ENCODE peak calls at places on chromosomes 11 and 22, in four cellular contexts. One of them, this sample, is unnamed. For H3K4me1, the result is how much of the 10 kb centered on the place peaks cover.

GRCh38 chr11:15660496-15660895 is 545.8 kb downstream of the INSC start:
- DNase-seq in thyroid gland: no peak
- DNase-seq in transverse colon: no peak
- DNase-seq in endothelial cell of umbilical vein: no peak
- DNase-seq in this sample: no peak

GRCh38 chr22:20254975-20255946 is 12.9 kb downstream of the RTN4R start:
- DNase-seq in endothelial cell of umbilical vein: no peak
- DNase-seq in thyroid gland: no peak
- DNase-seq in transverse colon: no peak
- DNase-seq in this sample: no peak

GRCh38 chr11:61697093-61697492 is 16.9 kb downstream of the DAGLA start:
- DNase-seq in endothelial cell of umbilical vein: no peak
- DNase-seq in thyroid gland: no peak
- DNase-seq in transverse colon: no peak
- DNase-seq in this sample: peak

GRCh38 chr11:74418509-74418895 is 20.3 kb upstream of the PGM2L1 start:
- DNase-seq in thyroid gland: no peak
- DNase-seq in transverse colon: no peak
- DNase-seq in endothelial cell of umbilical vein: peak
- DNase-seq in this sample: no peak

GRCh38 chr22:33722817-33723216 is 197.5 kb downstream of the LARGE1 start:
- DNase-seq in thyroid gland: no peak
- DNase-seq in transverse colon: no peak
- DNase-seq in endothelial cell of umbilical vein: no peak
- DNase-seq in this sample: no peak

GRCh38 chr11:117256573-117256972 is 24.1 kb downstream of the RNF214 start:
- DNase-seq in thyroid gland: no peak
- DNase-seq in transverse colon: no peak
- DNase-seq in endothelial cell of umbilical vein: no peak
- DNase-seq in this sample: no peak

GRCh38 chr11:117663389-117663788 is 133.6 kb downstream of the DSCAML1 start:
- DNase-seq in thyroid gland: peak
- DNase-seq in endothelial cell of umbilical vein: no peak
- DNase-seq in transverse colon: no peak
- DNase-seq in this sample: no peak

GRCh38 chr22:24969588-24970301 is 17.2 kb downstream of the KIAA1671 start:
- DNase-seq in thyroid gland: peak
- DNase-seq in transverse colon: peak
- DNase-seq in endothelial cell of umbilical vein: peak
- DNase-seq in this sample: no peak

GRCh38 chr22:35687461-35687860 is 30.2 kb upstream of the APOL5 start:
- DNase-seq in endothelial cell of umbilical vein: no peak
- DNase-seq in thyroid gland: no peak
- DNase-seq in transverse colon: no peak
- DNase-seq in this sample: no peak

GRCh38 chr11:33696411-33696810 is 4.2 kb downstream of the C11orf91 start:
- DNase-seq in transverse colon: no peak
- DNase-seq in endothelial cell of umbilical vein: no peak
- DNase-seq in thyroid gland: no peak
- DNase-seq in this sample: peak

GRCh38 chr22:45785458-45785857 is 113.8 kb downstream of the ATXN10 start:
- DNase-seq in endothelial cell of umbilical vein: no peak
- DNase-seq in transverse colon: no peak
- DNase-seq in thyroid gland: no peak
- DNase-seq in this sample: no peak

DNA sequence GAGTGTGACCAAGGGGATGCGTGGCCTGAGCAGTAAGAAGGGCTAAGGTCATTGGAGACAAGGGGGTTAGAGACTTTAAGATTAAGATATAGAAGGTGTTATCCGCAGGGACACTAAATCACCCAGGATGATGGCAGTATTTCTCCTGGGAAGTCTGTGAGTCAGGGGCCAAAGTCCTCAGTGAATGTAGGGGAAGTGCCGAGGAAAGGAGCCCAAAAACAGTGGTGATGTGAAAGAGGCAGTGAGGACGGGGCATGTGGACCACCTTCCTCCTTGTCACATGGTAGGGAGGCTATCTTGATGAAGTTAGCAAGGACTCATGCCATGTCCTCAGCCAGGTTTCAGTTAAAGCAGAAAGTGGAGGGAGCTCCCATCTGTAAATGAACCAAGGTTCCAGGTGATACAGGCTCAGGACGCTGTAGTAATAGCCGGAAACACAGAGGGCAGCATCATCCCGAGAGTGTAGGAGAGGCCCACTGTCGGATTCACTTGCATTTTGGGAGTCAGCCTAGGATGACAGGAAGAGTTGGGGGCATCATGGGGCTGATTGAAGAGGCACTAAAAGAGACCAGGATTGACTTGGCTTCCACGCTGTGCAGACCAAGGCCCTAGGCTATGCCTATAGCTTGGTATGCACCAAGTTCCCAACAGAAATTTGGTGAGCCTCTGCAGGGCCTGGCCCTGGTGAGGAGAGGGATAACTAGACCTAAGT is 33.5 kb downstream of the WEE1 start:
- DNase-seq in endothelial cell of umbilical vein: no peak
- DNase-seq in thyroid gland: no peak
- DNase-seq in transverse colon: no peak
- DNase-seq in this sample: no peak
- TF ChIP-seq CTCF in endothelial cell of umbilical vein: no peak
- TF ChIP-seq CTCF in thyroid gland: no peak
- TF ChIP-seq CTCF in transverse colon: no peak
- TF ChIP-seq CTCF in this sample: no peak

DNA sequence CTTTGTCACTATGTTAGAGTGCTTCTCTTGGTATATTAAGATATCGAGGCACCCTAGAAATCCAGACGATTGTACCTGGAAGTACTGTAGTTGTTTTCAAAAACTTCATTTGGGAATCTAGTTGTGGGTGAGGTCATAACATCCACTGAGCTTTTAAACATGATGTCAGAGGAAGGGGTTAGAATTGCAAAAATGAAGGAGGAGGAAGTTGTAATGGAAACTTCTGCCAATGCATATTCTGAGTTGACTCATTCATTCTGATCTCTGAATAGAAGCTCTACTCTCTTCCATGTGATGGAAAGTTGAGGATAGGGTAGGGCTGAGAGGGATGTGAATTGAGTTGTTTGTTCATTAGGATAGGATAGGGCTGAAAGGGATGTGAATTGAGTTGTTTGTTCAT is 7.7 kb downstream of the CD44 start:
- DNase-seq in endothelial cell of umbilical vein: no peak
- DNase-seq in transverse colon: no peak
- DNase-seq in thyroid gland: no peak
- DNase-seq in this sample: no peak
- H3K4me1 ChIP-seq in endothelial cell of umbilical vein: under half
- H3K4me1 ChIP-seq in transverse colon: under half
- H3K4me1 ChIP-seq in thyroid gland: half or more
- H3K4me1 ChIP-seq in this sample: under half

GRCh38 chr11:64710418-64711137 is 12.4 kb downstream of the NRXN2 start:
- DNase-seq in transverse colon: no peak
- DNase-seq in endothelial cell of umbilical vein: no peak
- DNase-seq in thyroid gland: no peak
- DNase-seq in this sample: no peak
- TF ChIP-seq CTCF in transverse colon: no peak
- TF ChIP-seq CTCF in endothelial cell of umbilical vein: no peak
- TF ChIP-seq CTCF in thyroid gland: no peak
- TF ChIP-seq CTCF in this sample: no peak

DNA sequence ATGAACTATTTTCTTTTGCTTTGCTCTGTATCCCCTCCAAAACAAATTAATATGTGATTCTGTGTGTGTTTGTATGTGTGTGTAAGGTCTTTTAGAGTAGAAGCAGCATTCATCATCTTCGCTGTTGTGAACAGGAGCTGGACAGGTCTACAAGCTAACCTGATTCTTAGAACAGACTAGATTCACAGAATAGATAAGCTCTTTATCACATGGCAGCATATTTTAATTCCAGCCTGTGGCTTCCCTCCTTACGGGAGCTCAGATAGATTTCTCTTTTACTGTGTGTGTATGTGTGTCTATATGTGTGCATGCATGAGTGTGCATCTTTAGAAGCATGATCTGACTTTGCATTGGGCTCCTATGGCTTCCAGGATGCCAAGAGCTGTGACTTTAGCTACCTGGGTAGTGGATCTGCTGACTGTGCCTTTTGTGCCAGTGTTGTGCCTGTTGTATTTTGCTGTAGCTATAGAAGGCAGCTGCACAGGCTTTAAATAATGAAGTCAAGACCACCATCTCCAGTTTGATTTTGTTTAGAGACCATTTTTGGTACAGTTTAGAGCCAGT is 44.2 kb downstream of the ZNRF3 start:
- DNase-seq in transverse colon: no peak
- DNase-seq in endothelial cell of umbilical vein: no peak
- DNase-seq in thyroid gland: no peak
- DNase-seq in this sample: no peak
- H3K4me1 ChIP-seq in transverse colon: under half
- H3K4me1 ChIP-seq in endothelial cell of umbilical vein: under half
- H3K4me1 ChIP-seq in thyroid gland: half or more
- H3K4me1 ChIP-seq in this sample: under half

GRCh38 chr11:3982431-3982830 is 112.2 kb upstream of the RRM1 start:
- DNase-seq in thyroid gland: no peak
- DNase-seq in transverse colon: no peak
- DNase-seq in endothelial cell of umbilical vein: no peak
- DNase-seq in this sample: no peak

GRCh38 chr11:3983101-3983500 is 111.5 kb upstream of the RRM1 start:
- DNase-seq in endothelial cell of umbilical vein: no peak
- DNase-seq in thyroid gland: no peak
- DNase-seq in transverse colon: no peak
- DNase-seq in this sample: no peak

GRCh38 chr11:3981084-3981633 is 113.4 kb upstream of the RRM1 start:
- DNase-seq in endothelial cell of umbilical vein: no peak
- DNase-seq in thyroid gland: no peak
- DNase-seq in transverse colon: no peak
- DNase-seq in this sample: no peak

GRCh38 chr11:3986301-3986700 is 108.3 kb upstream of the RRM1 start:
- DNase-seq in endothelial cell of umbilical vein: no peak
- DNase-seq in transverse colon: no peak
- DNase-seq in thyroid gland: no peak
- DNase-seq in this sample: no peak

GRCh38 chr11:3984896-3985295 is 109.7 kb upstream of the RRM1 start:
- DNase-seq in transverse colon: no peak
- DNase-seq in endothelial cell of umbilical vein: peak
- DNase-seq in thyroid gland: no peak
- DNase-seq in this sample: no peak
- TF ChIP-seq CTCF in transverse colon: no peak
- TF ChIP-seq CTCF in endothelial cell of umbilical vein: no peak
- TF ChIP-seq CTCF in thyroid gland: no peak
- TF ChIP-seq CTCF in this sample: no peak

DNA sequence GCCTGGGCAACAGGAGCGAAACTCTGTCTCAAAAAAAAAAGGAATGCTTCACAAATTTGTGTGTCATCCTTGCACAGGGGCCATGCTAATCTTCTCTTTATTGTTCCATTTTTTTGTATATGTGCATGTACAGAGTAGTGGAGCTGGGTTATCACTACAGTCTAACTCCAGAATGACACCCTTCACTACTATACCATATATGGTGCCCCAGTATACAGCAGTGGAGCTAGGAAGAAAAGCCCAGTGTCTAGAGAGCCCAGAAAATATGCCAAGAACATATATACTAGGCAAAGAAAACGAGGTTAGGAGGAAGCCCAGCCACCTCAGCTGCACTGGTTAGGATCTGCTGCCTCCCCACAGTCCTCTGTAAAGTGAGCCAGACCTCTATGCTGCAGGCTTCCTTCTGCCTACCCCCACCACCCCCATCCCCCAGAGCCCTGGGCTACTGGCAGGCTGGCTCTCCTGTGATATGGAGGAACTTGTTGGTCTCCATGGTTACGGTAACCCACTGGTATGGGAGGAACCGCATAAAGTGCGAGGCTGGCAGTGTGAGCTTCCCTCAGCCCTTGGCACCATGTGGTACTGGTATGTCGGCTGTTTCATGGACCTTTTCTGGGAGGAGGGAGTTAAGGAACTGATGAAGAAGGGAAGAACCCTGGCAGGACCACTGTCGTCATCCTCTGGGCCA is 34.3 kb downstream of the RCOR2 start:
- DNase-seq in endothelial cell of umbilical vein: no peak
- DNase-seq in thyroid gland: no peak
- DNase-seq in transverse colon: no peak
- DNase-seq in this sample: peak
- H3K4me1 ChIP-seq in endothelial cell of umbilical vein: under half
- H3K4me1 ChIP-seq in thyroid gland: half or more
- H3K4me1 ChIP-seq in transverse colon: half or more
- H3K4me1 ChIP-seq in this sample: under half

GRCh38 chr22:37985751-37986281 is 1.5 kb upstream of the SOX10 start:
- DNase-seq in transverse colon: no peak
- DNase-seq in thyroid gland: no peak
- DNase-seq in endothelial cell of umbilical vein: no peak
- DNase-seq in this sample: no peak
- TF ChIP-seq CTCF in transverse colon: no peak
- TF ChIP-seq CTCF in thyroid gland: no peak
- TF ChIP-seq CTCF in endothelial cell of umbilical vein: no peak
- TF ChIP-seq CTCF in this sample: no peak

GRCh38 chr11:120255519-120255866 is 15.6 kb downstream of the POU2F3 start:
- DNase-seq in endothelial cell of umbilical vein: no peak
- DNase-seq in transverse colon: no peak
- DNase-seq in thyroid gland: no peak
- DNase-seq in this sample: no peak

GRCh38 chr11:120256779-120257178 is 16.8 kb downstream of the POU2F3 start:
- DNase-seq in thyroid gland: no peak
- DNase-seq in transverse colon: no peak
- DNase-seq in endothelial cell of umbilical vein: no peak
- DNase-seq in this sample: no peak

GRCh38 chr11:120258661-120259060 is 18.7 kb downstream of the POU2F3 start:
- DNase-seq in endothelial cell of umbilical vein: no peak
- DNase-seq in transverse colon: no peak
- DNase-seq in thyroid gland: no peak
- DNase-seq in this sample: no peak

GRCh38 chr11:120256178-120256577 is 16.2 kb downstream of the POU2F3 start:
- DNase-seq in endothelial cell of umbilical vein: no peak
- DNase-seq in transverse colon: no peak
- DNase-seq in thyroid gland: no peak
- DNase-seq in this sample: no peak

DNA sequence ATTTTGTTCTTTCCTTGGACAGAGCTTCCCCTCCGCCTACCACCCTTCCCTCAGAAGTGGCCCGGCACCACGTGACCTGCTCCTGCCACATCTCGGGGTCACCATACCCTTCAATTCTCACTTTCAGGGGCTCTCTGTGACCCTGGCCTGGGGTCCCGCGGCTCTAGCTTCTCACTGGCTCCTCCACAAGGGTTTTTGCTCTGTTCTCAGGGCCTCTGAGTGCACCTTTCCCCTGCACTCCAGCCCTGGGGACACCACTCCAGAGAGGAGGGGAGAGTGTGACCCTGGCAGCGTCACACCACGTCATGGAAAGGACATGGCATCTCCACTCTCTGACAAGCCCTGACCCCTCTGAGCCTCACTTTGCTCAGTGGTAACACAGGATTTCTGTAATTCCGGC is 17.4 kb downstream of the POU2F3 start:
- DNase-seq in thyroid gland: no peak
- DNase-seq in transverse colon: no peak
- DNase-seq in endothelial cell of umbilical vein: no peak
- DNase-seq in this sample: no peak
- H3K4me1 ChIP-seq in thyroid gland: under half
- H3K4me1 ChIP-seq in transverse colon: under half
- H3K4me1 ChIP-seq in endothelial cell of umbilical vein: under half
- H3K4me1 ChIP-seq in this sample: under half

This sample was measured in pancreas.